ENCODE peak calls at places on chromosome 3, in eight cellular contexts. One of them, this sample, is unnamed.

GRCh38 chr3:137201066-137201465 is 243.3 kb downstream of the IL20RB start:
- DNase-seq in brain microvascular endothelial cell: no peak
- DNase-seq in breast epithelium: no peak
- DNase-seq in CD8-positive, alpha-beta T cell: no peak
- DNase-seq in ovary: no peak
- DNase-seq in mammary epithelial cell: no peak
- DNase-seq in SJSA1: no peak
- DNase-seq in stomach: no peak
- DNase-seq in this sample: no peak

GRCh38 chr3:195445885-195446284 is 3.1 kb upstream of the ACAP2 start:
- DNase-seq in SJSA1: no peak
- DNase-seq in mammary epithelial cell: no peak
- DNase-seq in CD8-positive, alpha-beta T cell: no peak
- DNase-seq in ovary: no peak
- DNase-seq in breast epithelium: no peak
- DNase-seq in stomach: no peak
- DNase-seq in brain microvascular endothelial cell: no peak
- DNase-seq in this sample: no peak

GRCh38 chr3:99669879-99670555 is 31.6 kb downstream of the COL8A1 start:
- DNase-seq in breast epithelium: no peak
- DNase-seq in brain microvascular endothelial cell: no peak
- DNase-seq in mammary epithelial cell: peak
- DNase-seq in stomach: no peak
- DNase-seq in SJSA1: no peak
- DNase-seq in CD8-positive, alpha-beta T cell: no peak
- DNase-seq in ovary: no peak
- DNase-seq in this sample: no peak

GRCh38 chr3:186599785-186600166 is 13.1 kb upstream of the AHSG start:
- DNase-seq in mammary epithelial cell: no peak
- DNase-seq in ovary: no peak
- DNase-seq in CD8-positive, alpha-beta T cell: no peak
- DNase-seq in SJSA1: no peak
- DNase-seq in breast epithelium: no peak
- DNase-seq in brain microvascular endothelial cell: no peak
- DNase-seq in stomach: no peak
- DNase-seq in this sample: no peak

GRCh38 chr3:68996356-68996995 is 17.0 kb downstream of the EOGT start:
- DNase-seq in ovary: no peak
- DNase-seq in CD8-positive, alpha-beta T cell: no peak
- DNase-seq in breast epithelium: no peak
- DNase-seq in SJSA1: no peak
- DNase-seq in brain microvascular endothelial cell: peak
- DNase-seq in stomach: no peak
- DNase-seq in mammary epithelial cell: peak
- DNase-seq in this sample: no peak

GRCh38 chr3:174619244-174619643 is 239.9 kb upstream of the NAALADL2 start:
- DNase-seq in CD8-positive, alpha-beta T cell: no peak
- DNase-seq in brain microvascular endothelial cell: no peak
- DNase-seq in mammary epithelial cell: no peak
- DNase-seq in SJSA1: no peak
- DNase-seq in breast epithelium: no peak
- DNase-seq in ovary: no peak
- DNase-seq in stomach: no peak
- DNase-seq in this sample: no peak

GRCh38 chr3:174035317-174035886 is 637.9 kb downstream of the NLGN1 start:
- DNase-seq in SJSA1: no peak
- DNase-seq in CD8-positive, alpha-beta T cell: no peak
- DNase-seq in ovary: no peak
- DNase-seq in mammary epithelial cell: no peak
- DNase-seq in breast epithelium: no peak
- DNase-seq in stomach: no peak
- DNase-seq in brain microvascular endothelial cell: no peak
- DNase-seq in this sample: no peak

GRCh38 chr3:74636981-74637380 is 22.5 kb upstream of the CNTN3 start:
- DNase-seq in mammary epithelial cell: no peak
- DNase-seq in SJSA1: no peak
- DNase-seq in ovary: no peak
- DNase-seq in stomach: no peak
- DNase-seq in breast epithelium: no peak
- DNase-seq in CD8-positive, alpha-beta T cell: no peak
- DNase-seq in brain microvascular endothelial cell: peak
- DNase-seq in this sample: no peak

GRCh38 chr3:63911395-63911900 is 735 bp downstream of the SCAANT1 start:
- DNase-seq in SJSA1: no peak
- DNase-seq in mammary epithelial cell: no peak
- DNase-seq in breast epithelium: no peak
- DNase-seq in CD8-positive, alpha-beta T cell: no peak
- DNase-seq in ovary: no peak
- DNase-seq in stomach: no peak
- DNase-seq in brain microvascular endothelial cell: no peak
- DNase-seq in this sample: no peak

GRCh38 chr3:112086857-112087524 is 802 bp downstream of the C3orf52 start:
- DNase-seq in SJSA1: no peak
- DNase-seq in brain microvascular endothelial cell: no peak
- DNase-seq in ovary: no peak
- DNase-seq in stomach: no peak
- DNase-seq in mammary epithelial cell: peak
- DNase-seq in CD8-positive, alpha-beta T cell: no peak
- DNase-seq in breast epithelium: no peak
- DNase-seq in this sample: no peak

DNA sequence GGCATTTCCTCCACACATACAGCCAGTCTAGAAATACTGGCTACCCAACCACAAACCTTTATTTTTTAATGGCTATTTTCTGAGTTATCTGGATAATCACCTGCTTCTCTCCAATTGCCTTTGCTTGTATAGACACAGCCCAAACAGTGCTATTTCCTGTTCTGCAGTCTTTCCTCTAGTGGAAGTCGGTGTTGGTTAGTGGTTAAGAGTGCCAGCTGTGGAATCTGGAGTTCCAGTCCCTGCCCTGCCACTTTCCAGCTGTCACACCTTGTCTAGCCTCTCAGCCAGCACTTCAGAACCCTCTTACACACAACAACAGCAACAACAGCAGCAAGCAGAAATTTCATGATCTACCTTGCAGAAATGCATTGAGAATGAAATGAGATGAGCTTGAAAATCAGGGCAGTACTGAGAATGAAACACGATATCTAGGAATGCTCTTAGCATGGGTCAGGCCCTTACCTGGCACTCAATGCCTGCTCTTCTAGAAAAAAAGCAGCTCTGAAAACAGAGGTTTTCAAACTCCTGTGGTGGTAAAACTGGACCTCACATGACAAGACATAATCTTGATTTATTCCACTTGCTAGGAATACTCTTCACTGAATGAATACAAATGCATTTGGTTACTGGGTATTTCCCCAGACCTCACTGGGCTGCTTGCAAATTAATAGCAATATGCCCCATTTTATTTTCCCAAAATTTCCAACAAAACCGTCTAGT is 3.2 kb upstream of the WNT5A start:
- DNase-seq in mammary epithelial cell: no peak
- DNase-seq in ovary: no peak
- DNase-seq in breast epithelium: no peak
- DNase-seq in stomach: no peak
- DNase-seq in SJSA1: no peak
- DNase-seq in brain microvascular endothelial cell: no peak
- DNase-seq in CD8-positive, alpha-beta T cell: no peak
- DNase-seq in this sample: no peak
- H3K4me3 ChIP-seq in mammary epithelial cell: no peak
- H3K4me3 ChIP-seq in ovary: no peak
- H3K4me3 ChIP-seq in breast epithelium: no peak
- H3K4me3 ChIP-seq in stomach: no peak
- H3K4me3 ChIP-seq in SJSA1: no peak
- H3K4me3 ChIP-seq in brain microvascular endothelial cell: no peak
- H3K4me3 ChIP-seq in CD8-positive, alpha-beta T cell: no peak
- H3K4me3 ChIP-seq in this sample: no peak

GRCh38 chr3:53024315-53024714 is 21.6 kb downstream of the SFMBT1 start:
- DNase-seq in stomach: no peak
- DNase-seq in CD8-positive, alpha-beta T cell: no peak
- DNase-seq in ovary: no peak
- DNase-seq in mammary epithelial cell: no peak
- DNase-seq in SJSA1: no peak
- DNase-seq in breast epithelium: no peak
- DNase-seq in brain microvascular endothelial cell: no peak
- DNase-seq in this sample: no peak

GRCh38 chr3:53026423-53027162 is 19.3 kb downstream of the SFMBT1 start:
- DNase-seq in stomach: no peak
- DNase-seq in breast epithelium: no peak
- DNase-seq in ovary: no peak
- DNase-seq in brain microvascular endothelial cell: no peak
- DNase-seq in SJSA1: no peak
- DNase-seq in CD8-positive, alpha-beta T cell: no peak
- DNase-seq in mammary epithelial cell: no peak
- DNase-seq in this sample: no peak

GRCh38 chr3:53023072-53023823 is 22.6 kb downstream of the SFMBT1 start:
- DNase-seq in ovary: no peak
- DNase-seq in SJSA1: no peak
- DNase-seq in CD8-positive, alpha-beta T cell: no peak
- DNase-seq in mammary epithelial cell: no peak
- DNase-seq in brain microvascular endothelial cell: no peak
- DNase-seq in stomach: no peak
- DNase-seq in breast epithelium: no peak
- DNase-seq in this sample: no peak

GRCh38 chr3:53027254-53027844 is 18.5 kb downstream of the SFMBT1 start:
- DNase-seq in ovary: no peak
- DNase-seq in breast epithelium: no peak
- DNase-seq in CD8-positive, alpha-beta T cell: no peak
- DNase-seq in SJSA1: no peak
- DNase-seq in stomach: no peak
- DNase-seq in mammary epithelial cell: no peak
- DNase-seq in brain microvascular endothelial cell: no peak
- DNase-seq in this sample: no peak

DNA sequence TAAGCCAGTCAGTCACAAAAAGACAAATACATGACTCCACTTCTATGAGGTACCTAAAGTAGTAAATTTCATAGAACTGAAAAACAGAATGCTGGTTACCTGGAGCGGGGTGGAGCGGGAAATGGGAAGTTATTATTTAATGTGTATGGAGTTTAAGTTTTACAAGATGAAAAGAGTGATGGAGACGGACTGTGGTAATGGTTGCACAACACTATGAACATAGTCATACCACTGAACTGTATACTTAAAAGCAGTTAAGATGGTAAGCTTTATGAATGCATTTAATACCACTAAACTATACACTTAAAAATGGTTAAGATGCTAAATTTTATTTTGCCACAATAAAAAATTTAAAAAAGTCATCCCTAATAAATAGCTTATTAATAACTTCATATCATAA is 23.2 kb downstream of the SFMBT1 start:
- DNase-seq in brain microvascular endothelial cell: no peak
- DNase-seq in mammary epithelial cell: no peak
- DNase-seq in SJSA1: no peak
- DNase-seq in stomach: no peak
- DNase-seq in ovary: no peak
- DNase-seq in CD8-positive, alpha-beta T cell: no peak
- DNase-seq in breast epithelium: no peak
- DNase-seq in this sample: no peak
- H3K27ac ChIP-seq in brain microvascular endothelial cell: no peak
- H3K27ac ChIP-seq in mammary epithelial cell: no peak
- H3K27ac ChIP-seq in SJSA1: no peak
- H3K27ac ChIP-seq in stomach: no peak
- H3K27ac ChIP-seq in ovary: no peak
- H3K27ac ChIP-seq in CD8-positive, alpha-beta T cell: no peak
- H3K27ac ChIP-seq in breast epithelium: no peak
- H3K27ac ChIP-seq in this sample: no peak

DNA sequence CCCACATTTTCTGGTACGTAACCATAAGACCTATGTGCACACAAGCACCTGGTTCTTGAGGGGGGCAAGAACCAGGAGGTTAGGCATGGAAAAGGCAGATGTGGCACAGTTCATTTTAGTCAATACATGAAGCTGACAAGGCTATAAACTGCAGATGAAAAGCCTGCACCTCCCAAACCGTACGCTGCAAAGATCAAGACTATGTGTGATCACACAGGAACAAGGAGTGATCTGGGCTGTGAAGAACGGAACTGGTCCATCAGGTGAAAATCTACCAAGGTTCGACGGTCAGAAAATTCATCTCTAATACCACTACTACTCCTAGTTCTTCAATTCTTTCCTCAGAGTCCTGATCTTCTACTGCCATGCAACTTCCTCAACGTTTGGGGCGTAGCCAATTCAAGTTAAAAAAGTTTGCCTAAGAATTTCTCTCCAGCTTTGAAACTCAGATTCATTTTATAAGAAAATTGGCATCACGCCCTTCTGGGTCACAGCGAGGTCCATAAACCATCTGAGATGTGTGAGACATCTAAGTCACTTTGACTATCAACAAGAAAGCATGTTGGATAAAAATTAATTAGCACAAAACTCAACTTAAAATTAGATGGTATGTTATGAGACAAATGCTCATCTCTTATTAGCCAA is 41.9 kb downstream of the PLD1 start:
- DNase-seq in breast epithelium: no peak
- DNase-seq in mammary epithelial cell: no peak
- DNase-seq in CD8-positive, alpha-beta T cell: no peak
- DNase-seq in brain microvascular endothelial cell: no peak
- DNase-seq in ovary: no peak
- DNase-seq in SJSA1: no peak
- DNase-seq in stomach: no peak
- DNase-seq in this sample: no peak
- H3K4me3 ChIP-seq in breast epithelium: peak
- H3K4me3 ChIP-seq in mammary epithelial cell: no peak
- H3K4me3 ChIP-seq in CD8-positive, alpha-beta T cell: no peak
- H3K4me3 ChIP-seq in brain microvascular endothelial cell: no peak
- H3K4me3 ChIP-seq in ovary: no peak
- H3K4me3 ChIP-seq in SJSA1: no peak
- H3K4me3 ChIP-seq in stomach: no peak
- H3K4me3 ChIP-seq in this sample: peak

DNA sequence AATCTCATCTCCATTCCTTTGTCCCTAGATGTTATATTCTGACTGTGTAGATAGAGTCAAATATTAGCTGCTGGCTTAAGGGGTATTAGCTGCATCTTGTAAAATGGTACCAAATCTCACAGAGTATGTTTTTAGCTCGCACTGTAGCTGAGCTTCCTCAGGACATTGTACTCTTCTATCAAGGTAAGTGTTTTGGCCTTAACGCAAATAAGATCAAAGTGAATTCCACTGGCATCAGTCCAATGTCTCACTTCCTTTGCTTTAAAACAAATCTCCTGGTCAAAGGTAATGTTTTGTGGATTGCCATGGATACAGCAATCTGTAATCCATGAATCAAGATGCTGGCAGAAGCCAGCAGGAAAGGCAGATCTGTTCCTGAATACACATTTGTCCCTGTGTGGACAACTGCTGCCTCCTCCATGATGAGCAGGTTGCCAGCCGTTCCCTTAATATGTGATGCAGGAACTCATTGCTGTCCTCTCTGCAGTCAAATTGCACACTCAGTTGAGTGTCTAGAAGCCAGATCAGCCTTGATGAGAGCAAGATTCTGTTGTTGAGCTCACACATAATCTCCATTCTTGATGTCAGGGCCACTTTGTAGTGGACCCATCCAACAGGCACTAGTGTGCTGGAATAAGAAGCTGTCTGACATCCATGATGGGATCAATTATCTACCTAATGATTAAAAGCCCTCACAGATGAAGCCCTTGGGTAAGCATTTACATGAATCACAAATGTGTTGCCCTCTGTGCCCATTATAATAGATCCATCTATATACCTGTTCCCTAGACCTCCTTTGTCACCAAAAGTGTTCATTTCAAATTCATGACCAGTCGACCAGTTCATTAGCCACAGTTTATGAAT is 96.6 kb upstream of the AGTR1 start:
- DNase-seq in SJSA1: no peak
- DNase-seq in stomach: no peak
- DNase-seq in brain microvascular endothelial cell: no peak
- DNase-seq in mammary epithelial cell: no peak
- DNase-seq in breast epithelium: no peak
- DNase-seq in ovary: no peak
- DNase-seq in CD8-positive, alpha-beta T cell: no peak
- DNase-seq in this sample: peak
- H3K27ac ChIP-seq in SJSA1: peak
- H3K27ac ChIP-seq in stomach: no peak
- H3K27ac ChIP-seq in brain microvascular endothelial cell: no peak
- H3K27ac ChIP-seq in mammary epithelial cell: no peak
- H3K27ac ChIP-seq in breast epithelium: no peak
- H3K27ac ChIP-seq in ovary: no peak
- H3K27ac ChIP-seq in CD8-positive, alpha-beta T cell: no peak
- H3K27ac ChIP-seq in this sample: no peak